ENCODE peak calls at places on chromosomes 3 and 15, in four cellular contexts. One of them, this sample, is unnamed.

GRCh38 chr15:74172751-74173544 is 562 bp upstream of the ISLR start:
- DNase-seq in PC-3: no peak
- DNase-seq in GM23248: peak; percentile 81
- DNase-seq in HCT116: no peak
- DNase-seq in this sample: no peak

GRCh38 chr3:25433868-25434267 is 5.8 kb downstream of the RARB start:
- DNase-seq in HCT116: no peak
- DNase-seq in GM23248: no peak
- DNase-seq in PC-3: no peak
- DNase-seq in this sample: no peak

GRCh38 chr3:8743911-8744310 is 10.3 kb downstream of the CAV3 start:
- DNase-seq in HCT116: no peak
- DNase-seq in PC-3: no peak
- DNase-seq in GM23248: peak; percentile 40
- DNase-seq in this sample: no peak

GRCh38 chr3:127488141-127488672 is 102.3 kb downstream of the TPRA1 start:
- DNase-seq in GM23248: no peak
- DNase-seq in PC-3: no peak
- DNase-seq in HCT116: no peak
- DNase-seq in this sample: no peak

GRCh38 chr15:32683906-32684584 is 33.8 kb upstream of the GREM1 start:
- DNase-seq in PC-3: peak; percentile 88
- DNase-seq in HCT116: no peak
- DNase-seq in GM23248: peak; percentile 98
- DNase-seq in this sample: no peak

GRCh38 chr15:95252404-95252803 is 1021.0 kb downstream of the MCTP2 start:
- DNase-seq in PC-3: peak; percentile 38
- DNase-seq in GM23248: peak; percentile 61
- DNase-seq in HCT116: no peak
- DNase-seq in this sample: no peak

GRCh38 chr3:21054064-21054463 is 696.9 kb downstream of the ZNF385D start:
- DNase-seq in HCT116: no peak
- DNase-seq in PC-3: no peak
- DNase-seq in GM23248: no peak
- DNase-seq in this sample: no peak

GRCh38 chr3:124786491-124787241 is 56.4 kb downstream of the UMPS start:
- DNase-seq in HCT116: peak; percentile 8
- DNase-seq in GM23248: peak; percentile 63
- DNase-seq in PC-3: peak; percentile 68
- DNase-seq in this sample: no peak

GRCh38 chr3:101849714-101850326 is 506 bp downstream of the NFKBIZ start:
- DNase-seq in HCT116: no peak
- DNase-seq in PC-3: peak; percentile 39
- DNase-seq in GM23248: peak; percentile 66
- DNase-seq in this sample: peak; percentile 58

GRCh38 chr3:176570992-176571391 is 626.3 kb downstream of the TBL1XR1 start:
- DNase-seq in PC-3: no peak
- DNase-seq in HCT116: no peak
- DNase-seq in GM23248: no peak
- DNase-seq in this sample: no peak

GRCh38 chr3:158572766-158573060 is 1.7 kb downstream of the MLF1 start:
- DNase-seq in PC-3: no peak
- DNase-seq in GM23248: no peak
- DNase-seq in HCT116: no peak
- DNase-seq in this sample: no peak

GRCh38 chr15:31279221-31280036 is 47.2 kb upstream of the KLF13 start:
- DNase-seq in GM23248: no peak
- DNase-seq in PC-3: no peak
- DNase-seq in HCT116: no peak
- DNase-seq in this sample: peak; percentile 2

GRCh38 chr3:13073042-13073906 is at the start of gene IQSEC1:
- DNase-seq in GM23248: peak; percentile 56
- DNase-seq in HCT116: no peak
- DNase-seq in PC-3: no peak
- DNase-seq in this sample: no peak

GRCh38 chr3:54964081-54964480 is 36.2 kb upstream of the LRTM1 start:
- DNase-seq in HCT116: no peak
- DNase-seq in GM23248: no peak
- DNase-seq in PC-3: no peak
- DNase-seq in this sample: no peak

GRCh38 chr3:194431553-194431952 is 32.5 kb upstream of the GP5 start:
- DNase-seq in HCT116: no peak
- DNase-seq in PC-3: no peak
- DNase-seq in GM23248: no peak
- DNase-seq in this sample: no peak

GRCh38 chr15:31034152-31034551 is 42.7 kb upstream of the MTMR10 start:
- DNase-seq in GM23248: peak; percentile 53
- DNase-seq in PC-3: peak; percentile 25
- DNase-seq in HCT116: no peak
- DNase-seq in this sample: no peak

GRCh38 chr15:40234783-40235182 is 4.1 kb upstream of the PAK6 start:
- DNase-seq in GM23248: no peak
- DNase-seq in PC-3: peak; percentile 28
- DNase-seq in HCT116: no peak
- DNase-seq in this sample: no peak

GRCh38 chr15:46768287-46768686 is 949.0 kb upstream of the SEMA6D start:
- DNase-seq in PC-3: no peak
- DNase-seq in GM23248: no peak
- DNase-seq in HCT116: no peak
- DNase-seq in this sample: peak; percentile 3

GRCh38 chr3:56923546-56924224 is 121.9 kb upstream of the ARHGEF3 start:
- DNase-seq in PC-3: peak; percentile 80
- DNase-seq in HCT116: peak; percentile 18
- DNase-seq in GM23248: peak; percentile 34
- DNase-seq in this sample: peak; percentile 30

GRCh38 chr3:105997800-105998526 is 129.2 kb upstream of the CBLB start:
- DNase-seq in HCT116: peak; percentile 19
- DNase-seq in PC-3: peak; percentile 95
- DNase-seq in GM23248: peak; percentile 96
- DNase-seq in this sample: no peak

GRCh38 chr3:170467560-170467959 is 48.9 kb downstream of the CLDN11 start:
- DNase-seq in PC-3: no peak
- DNase-seq in HCT116: no peak
- DNase-seq in GM23248: no peak
- DNase-seq in this sample: no peak

GRCh38 chr3:193909387-193909786 is 226.6 kb upstream of the HES1 start:
- DNase-seq in PC-3: no peak
- DNase-seq in HCT116: no peak
- DNase-seq in GM23248: no peak
- DNase-seq in this sample: no peak

GRCh38 chr3:98035208-98035607 is at the start of gene GABRR3:
- DNase-seq in GM23248: no peak
- DNase-seq in HCT116: no peak
- DNase-seq in PC-3: no peak
- DNase-seq in this sample: no peak

GRCh38 chr3:16013563-16013962 is 160.9 kb upstream of the GALNT15 start:
- DNase-seq in PC-3: no peak
- DNase-seq in GM23248: no peak
- DNase-seq in HCT116: no peak
- DNase-seq in this sample: no peak

GRCh38 chr15:63276342-63277043 is 912 bp upstream of the APH1B start:
- DNase-seq in GM23248: no peak
- DNase-seq in HCT116: no peak
- DNase-seq in PC-3: no peak
- DNase-seq in this sample: no peak

GRCh38 chr3:181690769-181691168 is 21.0 kb upstream of the SOX2 start:
- DNase-seq in HCT116: no peak
- DNase-seq in GM23248: no peak
- DNase-seq in PC-3: no peak
- DNase-seq in this sample: no peak

GRCh38 chr3:181691951-181692849 is 19.5 kb upstream of the SOX2 start:
- DNase-seq in PC-3: no peak
- DNase-seq in GM23248: no peak
- DNase-seq in HCT116: no peak
- DNase-seq in this sample: no peak

GRCh38 chr3:181693280-181693679 is 18.4 kb upstream of the SOX2 start:
- DNase-seq in PC-3: no peak
- DNase-seq in HCT116: no peak
- DNase-seq in GM23248: no peak
- DNase-seq in this sample: no peak

GRCh38 chr3:181694805-181695660 is 16.7 kb upstream of the SOX2 start:
- DNase-seq in HCT116: no peak
- DNase-seq in GM23248: peak; percentile 20
- DNase-seq in PC-3: no peak
- DNase-seq in this sample: no peak

DNA sequence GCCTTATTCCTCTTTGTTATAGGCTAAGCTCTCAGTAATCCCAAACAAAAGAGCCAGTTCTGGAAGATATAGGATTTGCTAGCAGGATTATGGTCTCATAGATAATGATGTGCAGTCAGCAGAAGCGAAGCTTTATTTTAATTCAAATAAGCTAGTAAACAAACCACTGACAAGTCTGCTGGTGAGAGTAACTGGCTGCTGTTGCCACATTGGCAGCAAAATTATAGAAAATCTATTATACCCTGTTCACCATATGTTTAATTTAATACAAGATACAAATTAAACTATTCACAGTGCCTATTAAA is 18.9 kb upstream of the SOX2 start:
- DNase-seq in GM23248: no peak
- DNase-seq in PC-3: no peak
- DNase-seq in HCT116: no peak
- DNase-seq in this sample: no peak
- TF ChIP-seq EZH2 in GM23248: no peak
- TF ChIP-seq EZH2 in PC-3: no peak
- TF ChIP-seq EZH2 in HCT116: no peak
- TF ChIP-seq EZH2 in this sample: no peak

GRCh38 chr15:65610871-65611718 is at the start of gene INTS14:
- DNase-seq in PC-3: peak; percentile 94
- DNase-seq in GM23248: peak; percentile 100
- DNase-seq in HCT116: peak; percentile 91
- DNase-seq in this sample: peak; percentile 96

GRCh38 chr15:65612616-65612946 is 1.6 kb upstream of the INTS14 start:
- DNase-seq in HCT116: no peak
- DNase-seq in PC-3: peak; percentile 31
- DNase-seq in GM23248: peak; percentile 61
- DNase-seq in this sample: no peak

GRCh38 chr15:65612949-65613348 is 2.0 kb upstream of the INTS14 start:
- DNase-seq in HCT116: no peak
- DNase-seq in PC-3: no peak
- DNase-seq in GM23248: no peak
- DNase-seq in this sample: no peak

GRCh38 chr15:65613365-65613764 is 2.4 kb upstream of the INTS14 start:
- DNase-seq in GM23248: no peak
- DNase-seq in PC-3: no peak
- DNase-seq in HCT116: no peak
- DNase-seq in this sample: no peak

DNA sequence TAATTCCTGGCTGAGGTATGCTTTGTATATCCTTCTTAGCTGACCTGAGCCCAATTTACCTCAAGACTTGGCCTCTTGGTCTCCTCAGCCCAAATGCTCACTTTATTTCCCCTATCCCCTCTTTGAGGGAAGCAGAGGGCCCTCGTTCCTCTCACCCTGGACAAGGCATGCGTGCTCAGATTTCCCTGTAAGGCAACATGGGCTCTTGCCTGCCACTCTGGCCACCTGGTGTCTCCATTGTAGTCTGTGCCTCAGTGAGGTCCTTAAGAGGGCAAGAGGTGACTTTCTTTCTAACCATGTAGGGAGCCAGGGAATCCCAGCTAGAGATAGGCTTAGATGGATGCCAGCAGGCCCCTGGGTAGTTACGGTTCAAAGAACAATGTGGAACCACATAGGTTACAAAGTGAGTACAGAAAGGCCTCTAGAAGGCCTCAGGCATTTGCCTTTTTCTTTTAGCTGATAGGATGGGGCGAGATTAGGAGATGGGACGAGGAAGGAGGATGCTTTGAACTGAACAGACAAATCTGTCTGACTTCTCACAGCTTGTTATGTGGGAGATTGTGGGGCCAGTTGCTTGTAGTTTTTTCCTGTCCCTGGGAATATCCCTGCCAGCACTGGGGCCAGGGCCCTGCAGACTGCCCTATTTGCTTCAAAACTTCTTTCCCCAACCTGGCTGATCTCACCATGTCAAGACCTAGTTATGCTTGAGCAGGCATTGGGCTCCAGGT is 1.1 kb upstream of the INTS14 start:
- DNase-seq in GM23248: peak; percentile 7
- DNase-seq in PC-3: no peak
- DNase-seq in HCT116: no peak
- DNase-seq in this sample: no peak
- H2AFZ ChIP-seq in GM23248: peak overlapping the region; percentile 96
- H2AFZ ChIP-seq in PC-3: no peak overlapping the region
- H2AFZ ChIP-seq in HCT116: no peak overlapping the region
- H2AFZ ChIP-seq in this sample: peak overlapping the region; percentile 93

GRCh38 chr3:61719278-61719977 is 158.1 kb downstream of the PTPRG start:
- DNase-seq in HCT116: no peak
- DNase-seq in PC-3: no peak
- DNase-seq in GM23248: no peak
- DNase-seq in this sample: no peak

GRCh38 chr3:61714225-61714624 is 152.9 kb downstream of the PTPRG start:
- DNase-seq in GM23248: no peak
- DNase-seq in HCT116: no peak
- DNase-seq in PC-3: no peak
- DNase-seq in this sample: no peak

GRCh38 chr3:61718565-61718964 is 157.2 kb downstream of the PTPRG start:
- DNase-seq in GM23248: no peak
- DNase-seq in PC-3: no peak
- DNase-seq in HCT116: no peak
- DNase-seq in this sample: no peak

DNA sequence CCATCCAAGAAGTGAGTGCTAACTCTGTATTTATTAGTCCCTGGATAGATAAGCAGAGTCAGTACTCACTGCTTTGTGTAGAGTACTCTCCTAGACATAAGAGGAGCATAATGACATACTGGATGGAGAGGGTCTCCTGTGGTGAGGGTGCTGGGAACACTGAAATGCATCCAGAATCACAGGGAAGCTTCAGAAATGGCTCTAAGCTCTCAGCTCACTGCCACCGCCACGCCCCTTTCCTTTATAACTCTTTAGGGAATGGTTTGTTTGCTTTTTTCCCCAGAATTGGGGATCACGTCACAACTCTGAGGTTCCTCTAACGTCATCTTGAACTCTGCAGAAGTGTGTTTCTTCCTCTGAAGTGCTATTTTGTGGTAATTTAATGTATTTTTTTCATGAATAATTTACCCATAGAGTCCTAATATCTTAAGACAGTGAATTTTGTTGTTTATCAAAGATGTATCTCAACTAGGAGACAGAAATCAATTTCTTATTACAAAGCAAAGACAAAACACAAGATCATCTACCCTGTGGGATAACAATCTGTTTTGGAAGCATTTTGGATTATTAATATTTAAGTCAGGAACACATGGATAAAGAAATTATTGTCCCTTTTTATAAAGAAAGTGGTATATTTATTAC is 154.6 kb downstream of the PTPRG start:
- DNase-seq in PC-3: no peak
- DNase-seq in GM23248: no peak
- DNase-seq in HCT116: no peak
- DNase-seq in this sample: no peak
- H3K79me2 ChIP-seq in PC-3: no peaks in the 10 kb centered on the region
- H3K79me2 ChIP-seq in GM23248: peaks cover 64% of the 10 kb centered on the region
- H3K79me2 ChIP-seq in HCT116: peaks cover 5% of the 10 kb centered on the region
- H3K79me2 ChIP-seq in this sample: no peaks in the 10 kb centered on the region

GRCh38 chr3:139797724-139798343 is 120.1 kb upstream of the NMNAT3 start:
- DNase-seq in PC-3: peak; percentile 29
- DNase-seq in HCT116: no peak
- DNase-seq in GM23248: peak; percentile 29
- DNase-seq in this sample: peak; percentile 51

GRCh38 chr3:139793408-139793807 is 115.6 kb upstream of the NMNAT3 start:
- DNase-seq in HCT116: no peak
- DNase-seq in GM23248: no peak
- DNase-seq in PC-3: no peak
- DNase-seq in this sample: no peak

GRCh38 chr3:139794469-139795265 is 116.9 kb upstream of the NMNAT3 start:
- DNase-seq in GM23248: peak; percentile 28
- DNase-seq in HCT116: no peak
- DNase-seq in PC-3: no peak
- DNase-seq in this sample: no peak
- TF ChIP-seq EZH2 in GM23248: no peak
- TF ChIP-seq EZH2 in HCT116: no peak
- TF ChIP-seq EZH2 in PC-3: no peak
- TF ChIP-seq EZH2 in this sample: no peak